ENCODE peak calls at places on chromosomes 5 and 9, in six cellular contexts. U, N, G, E, Q and Y are unnamed samples.

GRCh38 chr5:79992891-79993290 is 1.8 kb upstream of the MTX3 start:
- DNase-seq in U (no peak), N (no peak), G (no peak), E (no peak), Q (no peak), Y (no peak)

GRCh38 chr5:67842806-67843205 is 372.8 kb upstream of the PIK3R1 start:
- DNase-seq in U (peak), N (no peak), G (no peak), E (no peak), Q (no peak), Y (no peak)

GRCh38 chr9:93143830-93144530 is 9.9 kb upstream of the NINJ1 start:
- DNase-seq in U (peak), N (no peak), G (peak), E (peak), Q (peak), Y (peak)

GRCh38 chr5:172849636-172850453 is 15.8 kb downstream of the ERGIC1 start:
- DNase-seq in U (peak), N (no peak), G (no peak), E (no peak), Q (no peak), Y (no peak)

GRCh38 chr9:32886021-32886420 is 102.7 kb downstream of the TMEM215 start:
- DNase-seq in U (no peak), N (no peak), G (no peak), E (no peak), Q (no peak), Y (no peak)

GRCh38 chr5:3265131-3265885 is 330.3 kb upstream of the IRX1 start:
- DNase-seq in U (no peak), N (no peak), G (peak), E (no peak), Q (no peak), Y (no peak)

GRCh38 chr5:120540097-120540496 is 76.0 kb downstream of the PRR16 start:
- DNase-seq in U (no peak), N (no peak), G (no peak), E (no peak), Q (no peak), Y (no peak)

GRCh38 chr5:1479581-1480188 is 34.4 kb upstream of the SLC6A3 start:
- DNase-seq in U (no peak), N (no peak), G (peak), E (no peak), Q (no peak), Y (peak)

GRCh38 chr5:123802298-123802951 is 290.4 kb downstream of the CSNK1G3 start:
- DNase-seq in U (no peak), N (no peak), G (no peak), E (no peak), Q (no peak), Y (no peak)

GRCh38 chr5:51395666-51396356 is 12.6 kb downstream of the ISL1 start:
- DNase-seq in U (no peak), N (no peak), G (no peak), E (no peak), Q (no peak), Y (no peak)

GRCh38 chr9:21060919-21061561 is 16.7 kb downstream of the IFNB1 start:
- DNase-seq in U (no peak), N (peak), G (no peak), E (no peak), Q (no peak), Y (no peak)

GRCh38 chr9:138010274-138010800 is 132.8 kb downstream of the CACNA1B start:
- DNase-seq in U (peak), N (no peak), G (no peak), E (no peak), Q (no peak), Y (no peak)

GRCh38 chr5:66246621-66247020 is 102.5 kb downstream of the SREK1 start:
- DNase-seq in U (no peak), N (peak), G (no peak), E (no peak), Q (no peak), Y (no peak)

GRCh38 chr9:12718482-12719026 is 25.4 kb downstream of the TYRP1 start:
- DNase-seq in U (peak), N (no peak), G (no peak), E (no peak), Q (no peak), Y (no peak)

GRCh38 chr5:133730866-133731265 is 118.5 kb upstream of the FSTL4 start:
- DNase-seq in U (no peak), N (no peak), G (no peak), E (no peak), Q (no peak), Y (no peak)

GRCh38 chr5:179880066-179880650 is 21.5 kb upstream of the MRNIP start:
- DNase-seq in U (no peak), N (no peak), G (no peak), E (no peak), Q (no peak), Y (no peak)

GRCh38 chr5:55665065-55665464 is 47.1 kb downstream of the SLC38A9 start:
- DNase-seq in U (no peak), N (no peak), G (no peak), E (no peak), Q (no peak), Y (no peak)

GRCh38 chr9:127166111-127166510 is 43.7 kb upstream of the ANGPTL2 start:
- DNase-seq in U (no peak), N (no peak), G (no peak), E (no peak), Q (no peak), Y (no peak)

GRCh38 chr5:65163698-65164097 is 318.0 kb downstream of the ADAMTS6 start:
- DNase-seq in U (no peak), N (peak), G (no peak), E (no peak), Q (no peak), Y (no peak)

GRCh38 chr9:36997414-36997813 is 36.7 kb downstream of the PAX5 start:
- DNase-seq in U (no peak), N (no peak), G (no peak), E (no peak), Q (no peak), Y (no peak)

GRCh38 chr9:117555964-117556629 is 141.2 kb upstream of the ASTN2 start:
- DNase-seq in U (peak), N (peak), G (peak), E (no peak), Q (no peak), Y (no peak)

GRCh38 chr9:77848428-77848827 is 183.2 kb downstream of the GNAQ start:
- DNase-seq in U (no peak), N (no peak), G (peak), E (no peak), Q (no peak), Y (no peak)

GRCh38 chr5:150153957-150154617 is 1.6 kb downstream of the PDGFRB start:
- DNase-seq in U (no peak), N (peak), G (no peak), E (no peak), Q (no peak), Y (no peak)